ENCODE peak calls at places on chromosome 15, in seven cellular contexts. E is memory B cell; V is choroid plexus epithelial cell; C is activated T-cell treated with anti-CD3 and anti-CD28 coated beads, Interleukin-2, amount 50 U/mL, for 72 hours; W is H9; L is kidney; Z is NCI-H1105. O is an unnamed sample.

GRCh38 chr15:59199775-59200465 is 6.7 kb upstream of the LDHAL6B start:
- DNase-seq in E (no peak), V (peak; percentile 70), C (no peak), W (no peak), L (no peak), Z (no peak), O (no peak)

GRCh38 chr15:82135645-82136044 is 89.8 kb upstream of the MEX3B start:
- DNase-seq in E (no peak), V (peak; percentile 64), C (no peak), W (no peak), L (no peak), Z (no peak), O (no peak)

GRCh38 chr15:29091666-29092065 is 178.0 kb downstream of the NSMCE3 start:
- DNase-seq in E (no peak), V (no peak), C (no peak), W (no peak), L (no peak), Z (no peak), O (peak; percentile 46)

GRCh38 chr15:83099290-83099689 is 8.2 kb upstream of the TM6SF1 start:
- DNase-seq in E (no peak), V (no peak), C (no peak), W (no peak), L (no peak), Z (no peak), O (no peak)

GRCh38 chr15:39574416-39574815 is 6.5 kb upstream of the THBS1 start:
- DNase-seq in E (no peak), V (no peak), C (no peak), W (no peak), L (no peak), Z (no peak), O (no peak)

GRCh38 chr15:80969316-80969715 is 20.3 kb downstream of the MESD start:
- DNase-seq in E (no peak), V (no peak), C (no peak), W (no peak), L (no peak), Z (no peak), O (no peak)

GRCh38 chr15:33908396-33908795 is 59.9 kb upstream of the CHRM5 start:
- DNase-seq in E (no peak), V (peak; percentile 28), C (no peak), W (no peak), L (no peak), Z (no peak), O (no peak)

GRCh38 chr15:101439920-101440319 is 49.6 kb downstream of the PCSK6 start:
- DNase-seq in E (no peak), V (peak; percentile 25), C (no peak), W (no peak), L (no peak), Z (no peak), O (no peak)

GRCh38 chr15:66936115-66936863 is 129.1 kb upstream of the SMAD3 start:
- DNase-seq in E (no peak), V (no peak), C (no peak), W (no peak), L (peak; percentile 78), Z (no peak), O (peak; percentile 83)

GRCh38 chr15:29089731-29090616 is 179.6 kb downstream of the NSMCE3 start:
- DNase-seq in E (no peak), V (peak; percentile 72), C (peak; percentile 23), W (no peak), L (no peak), Z (no peak), O (peak; percentile 49)

GRCh38 chr15:74869372-74869725 is 3.8 kb downstream of the SCAMP2 start:
- DNase-seq in E (no peak), V (peak; percentile 23), C (no peak), W (no peak), L (no peak), Z (no peak), O (no peak)